ENCODE peak calls at places on chromosomes 1 and 21, in six cellular contexts. H is kidney glomerular epithelial cell; S is colonic mucosa; L is lower lobe of right lung; B is stimulated activated CD8-positive, alpha-beta memory T cell treated with anti-CD3 and anti-CD28 coated beads, Interleukin-7, amount 100 ng/mL, for 24 hours; G is Right ventricle myocardium superior. C is an unnamed sample.

GRCh38 chr1:229171934-229172333 is 99.0 kb upstream of the RAB4A start:
- DNase-seq in H (no peak), S (peak; percentile 83), L (no peak), B (no peak), G (no peak), C (no peak)

GRCh38 chr21:29650561-29651022 is 289.2 kb downstream of the GRIK1 start:
- DNase-seq in H (no peak), S (no peak), L (no peak), B (no peak), G (no peak), C (no peak)

GRCh38 chr1:110350360-110350759 is 11.2 kb downstream of the RBM15 start:
- DNase-seq in H (no peak), S (no peak), L (no peak), B (no peak), G (no peak), C (no peak)

GRCh38 chr1:84774674-84775548 is 84.7 kb upstream of the SSX2IP start:
- DNase-seq in H (no peak), S (no peak), L (no peak), B (no peak), G (no peak), C (no peak)

GRCh38 chr1:16615253-16616252 is 2.2 kb upstream of the NBPF1 start:
- DNase-seq in H (no peak), S (peak; percentile 36), L (peak; percentile 45), B (no peak), G (peak; percentile 40), C (no peak)

GRCh38 chr1:179167418-179167777 is 62.1 kb downstream of the ABL2 start:
- DNase-seq in H (no peak), S (no peak), L (no peak), B (no peak), G (no peak), C (no peak)

GRCh38 chr1:10401281-10401680 is 2.4 kb downstream of the PGD start:
- DNase-seq in H (peak; percentile 42), S (no peak), L (no peak), B (no peak), G (no peak), C (no peak)

GRCh38 chr1:111723091-111723806 is 15.9 kb downstream of the INKA2 start:
- DNase-seq in H (no peak), S (no peak), L (no peak), B (no peak), G (no peak), C (no peak)

GRCh38 chr1:89310505-89310904 is 37.8 kb upstream of the GBP5 start:
- DNase-seq in H (peak; percentile 7), S (no peak), L (no peak), B (no peak), G (no peak), C (no peak)

GRCh38 chr1:6612641-6613360 is 730 bp upstream of the PHF13 start:
- DNase-seq in H (peak; percentile 31), S (peak; percentile 65), L (peak; percentile 74), B (no peak), G (peak; percentile 67), C (no peak)

GRCh38 chr21:33896691-33897090 is 18.9 kb downstream of the ATP5PO start:
- DNase-seq in H (no peak), S (no peak), L (no peak), B (no peak), G (no peak), C (no peak)

GRCh38 chr1:224554056-224554455 is 62.1 kb upstream of the CNIH3 start:
- DNase-seq in H (no peak), S (no peak), L (no peak), B (no peak), G (no peak), C (no peak)

GRCh38 chr1:64882574-64883255 is 83.6 kb downstream of the JAK1 start:
- DNase-seq in H (no peak), S (no peak), L (no peak), B (no peak), G (no peak), C (no peak)

GRCh38 chr1:21671915-21672314 is 2.8 kb upstream of the RAP1GAP start:
- DNase-seq in H (no peak), S (no peak), L (no peak), B (no peak), G (no peak), C (no peak)

GRCh38 chr1:8980656-8981055 is 35.0 kb downstream of the CA6 start:
- DNase-seq in H (no peak), S (no peak), L (no peak), B (no peak), G (no peak), C (no peak)

GRCh38 chr1:225644666-225645065 is 8.3 kb downstream of the ENAH start:
- DNase-seq in H (no peak), S (no peak), L (no peak), B (no peak), G (no peak), C (no peak)